ENCODE peak calls at places on chromosomes 7 and 10, in seven cellular contexts. Q, E, A, D, N, U and V are unnamed samples.

GRCh38 chr7:68680235-68680872 is 917.9 kb upstream of the AUTS2 start:
- DNase-seq in N (no peak), D (no peak), E (no peak), A (no peak), U (no peak), Q (no peak), V (no peak)

GRCh38 chr10:110273474-110273873 is 31.2 kb downstream of the SMNDC1 start:
- DNase-seq in U (no peak), N (peak), E (peak), Q (peak), A (no peak), D (peak), V (peak)

GRCh38 chr10:4195214-4195613 is 410.2 kb upstream of the KLF6 start:
- DNase-seq in Q (no peak), A (no peak), U (no peak), N (no peak), D (no peak), E (peak), V (no peak)

GRCh38 chr10:31961675-31962074 is 33.0 kb upstream of the ARHGAP12 start:
- DNase-seq in E (no peak), U (no peak), D (no peak), Q (no peak), N (no peak), A (no peak), V (peak)

GRCh38 chr10:68992721-68993440 is 4.3 kb downstream of the KIFBP start:
- DNase-seq in E (peak), Q (no peak), A (no peak), U (no peak), N (no peak), D (peak), V (peak)

GRCh38 chr7:36057375-36057774 is 95.7 kb upstream of the EEPD1 start:
- DNase-seq in A (no peak), N (no peak), Q (no peak), D (no peak), U (no peak), E (no peak), V (no peak)

GRCh38 chr10:13633689-13634088 is 46.9 kb downstream of the PRPF18 start:
- DNase-seq in D (peak), U (no peak), A (peak), Q (no peak), N (no peak), E (no peak), V (peak)

GRCh38 chr7:129571201-129571600 is 40.3 kb upstream of the NRF1 start:
- DNase-seq in N (no peak), D (no peak), U (no peak), A (no peak), E (no peak), Q (no peak), V (no peak)

GRCh38 chr10:100654835-100655759 is 90.3 kb upstream of the PAX2 start:
- DNase-seq in A (no peak), Q (no peak), U (peak), E (no peak), D (no peak), N (no peak), V (no peak)

GRCh38 chr7:148903504-148903903 is 19.4 kb upstream of the EZH2 start:
- DNase-seq in E (no peak), D (no peak), U (no peak), Q (no peak), N (no peak), A (no peak), V (no peak)

GRCh38 chr10:73937333-73938020 is 26.5 kb downstream of the PLAU start:
- DNase-seq in A (no peak), D (peak), N (no peak), Q (no peak), E (no peak), U (no peak), V (no peak)

GRCh38 chr7:140281255-140281654 is 104.5 kb upstream of the KDM7A start:
- DNase-seq in N (no peak), U (no peak), A (no peak), D (no peak), Q (no peak), E (no peak), V (no peak)

GRCh38 chr10:130968511-130968910 is 343.0 kb downstream of the TCERG1L start:
- DNase-seq in E (no peak), Q (no peak), D (no peak), A (no peak), U (no peak), N (no peak), V (no peak)

GRCh38 chr10:133159950-133160812 is at the start of gene KNDC1:
- DNase-seq in E (peak), D (no peak), Q (no peak), A (peak), U (peak), N (no peak), V (no peak)

GRCh38 chr10:97188234-97188847 is 2.6 kb upstream of the SLIT1 start:
- DNase-seq in Q (no peak), D (no peak), U (peak), N (no peak), E (no peak), A (no peak), V (no peak)

GRCh38 chr10:96271017-96271815 is at the start of gene BLNK:
- DNase-seq in E (peak), U (peak), Q (no peak), D (no peak), N (no peak), A (no peak), V (no peak)

GRCh38 chr7:5690931-5691461 is 90.5 kb downstream of the RNF216 start:
- DNase-seq in N (no peak), Q (no peak), E (no peak), A (no peak), U (no peak), D (no peak), V (no peak)